ENCODE peak calls at places on chromosomes 3 and 15, in five cellular contexts. One of them, this sample, is unnamed.
A peak's percentile ranks its signal among the peaks of the same experiment; 100 is the strongest.

GRCh38 chr15:45110256-45110820 is 3.6 kb downstream of the DUOX2 start:
- DNase-seq in hepatocyte: no peak
- DNase-seq in IMR-90: no peak
- DNase-seq in breast epithelium: no peak
- DNase-seq in HFFc6: no peak
- DNase-seq in this sample: no peak

GRCh38 chr3:30332196-30333021 is 274.0 kb upstream of the TGFBR2 start:
- DNase-seq in HFFc6: no peak
- DNase-seq in breast epithelium: no peak
- DNase-seq in hepatocyte: no peak
- DNase-seq in IMR-90: no peak
- DNase-seq in this sample: no peak

GRCh38 chr15:73985101-73985873 is 6.8 kb downstream of the STOML1 start:
- DNase-seq in breast epithelium: no peak
- DNase-seq in hepatocyte: no peak
- DNase-seq in IMR-90: peak; percentile 83
- DNase-seq in HFFc6: no peak
- DNase-seq in this sample: no peak

GRCh38 chr3:143972155-143972494 is 502 bp downstream of the DIPK2A start:
- DNase-seq in IMR-90: no peak
- DNase-seq in breast epithelium: no peak
- DNase-seq in HFFc6: no peak
- DNase-seq in hepatocyte: no peak
- DNase-seq in this sample: peak; percentile 26

GRCh38 chr3:47705391-47705790 is 76.3 kb downstream of the SMARCC1 start:
- DNase-seq in hepatocyte: no peak
- DNase-seq in breast epithelium: no peak
- DNase-seq in IMR-90: no peak
- DNase-seq in HFFc6: no peak
- DNase-seq in this sample: no peak

GRCh38 chr15:70582143-70582945 is 181.0 kb downstream of the UACA start:
- DNase-seq in hepatocyte: no peak
- DNase-seq in breast epithelium: no peak
- DNase-seq in HFFc6: peak; percentile 41
- DNase-seq in IMR-90: peak; percentile 82
- DNase-seq in this sample: no peak

GRCh38 chr3:86990171-86990733 is 697 bp downstream of the VGLL3 start:
- DNase-seq in breast epithelium: no peak
- DNase-seq in hepatocyte: peak; percentile 84
- DNase-seq in IMR-90: peak; percentile 26
- DNase-seq in HFFc6: peak; percentile 27
- DNase-seq in this sample: no peak

GRCh38 chr15:66721501-66721937 is 19.5 kb downstream of the SMAD6 start:
- DNase-seq in hepatocyte: peak; percentile 46
- DNase-seq in HFFc6: no peak
- DNase-seq in breast epithelium: no peak
- DNase-seq in IMR-90: peak; percentile 30
- DNase-seq in this sample: no peak

GRCh38 chr15:80856400-80856799 is 77.2 kb downstream of the CEMIP start:
- DNase-seq in breast epithelium: no peak
- DNase-seq in IMR-90: no peak
- DNase-seq in HFFc6: no peak
- DNase-seq in hepatocyte: no peak
- DNase-seq in this sample: no peak

GRCh38 chr3:64411101-64411500 is 185.8 kb upstream of the PRICKLE2 start:
- DNase-seq in hepatocyte: no peak
- DNase-seq in HFFc6: no peak
- DNase-seq in IMR-90: no peak
- DNase-seq in breast epithelium: no peak
- DNase-seq in this sample: no peak

GRCh38 chr15:77414781-77415442 is 5.0 kb downstream of the PEAK1 start:
- DNase-seq in breast epithelium: no peak
- DNase-seq in IMR-90: no peak
- DNase-seq in HFFc6: no peak
- DNase-seq in hepatocyte: no peak
- DNase-seq in this sample: no peak

GRCh38 chr15:43408789-43409188 is 37.9 kb downstream of the TUBGCP4 start:
- DNase-seq in breast epithelium: no peak
- DNase-seq in IMR-90: no peak
- DNase-seq in hepatocyte: no peak
- DNase-seq in HFFc6: no peak
- DNase-seq in this sample: no peak

GRCh38 chr15:39907216-39907615 is 12.8 kb downstream of the GPR176 start:
- DNase-seq in breast epithelium: no peak
- DNase-seq in IMR-90: no peak
- DNase-seq in HFFc6: no peak
- DNase-seq in hepatocyte: no peak
- DNase-seq in this sample: no peak

GRCh38 chr3:132134611-132135010 is 99.8 kb upstream of the CPNE4 start:
- DNase-seq in IMR-90: peak; percentile 95
- DNase-seq in breast epithelium: no peak
- DNase-seq in hepatocyte: no peak
- DNase-seq in HFFc6: peak; percentile 66
- DNase-seq in this sample: no peak

GRCh38 chr3:9911863-9912262 is 5.0 kb upstream of the IL17RC start:
- DNase-seq in IMR-90: no peak
- DNase-seq in breast epithelium: no peak
- DNase-seq in HFFc6: no peak
- DNase-seq in hepatocyte: no peak
- DNase-seq in this sample: no peak

GRCh38 chr15:58065011-58065444 is 483 bp downstream of the ALDH1A2 start:
- DNase-seq in HFFc6: no peak
- DNase-seq in IMR-90: no peak
- DNase-seq in breast epithelium: no peak
- DNase-seq in hepatocyte: peak; percentile 23
- DNase-seq in this sample: no peak

GRCh38 chr3:43794776-43795175 is 104.0 kb downstream of the ABHD5 start:
- DNase-seq in HFFc6: peak; percentile 78
- DNase-seq in breast epithelium: no peak
- DNase-seq in hepatocyte: no peak
- DNase-seq in IMR-90: peak; percentile 60
- DNase-seq in this sample: no peak

GRCh38 chr3:107899996-107900651 is 190.7 kb downstream of the CD47 start:
- DNase-seq in hepatocyte: no peak
- DNase-seq in IMR-90: peak; percentile 54
- DNase-seq in breast epithelium: no peak
- DNase-seq in HFFc6: no peak
- DNase-seq in this sample: no peak

GRCh38 chr3:177471733-177472480 is 274.6 kb upstream of the TBL1XR1 start:
- DNase-seq in hepatocyte: no peak
- DNase-seq in breast epithelium: no peak
- DNase-seq in HFFc6: no peak
- DNase-seq in IMR-90: no peak
- DNase-seq in this sample: no peak

GRCh38 chr15:99443056-99443756 is 122.6 kb upstream of the MEF2A start:
- DNase-seq in hepatocyte: no peak
- DNase-seq in IMR-90: no peak
- DNase-seq in breast epithelium: peak; percentile 16
- DNase-seq in HFFc6: no peak
- DNase-seq in this sample: no peak

GRCh38 chr3:197811343-197811742 is 20.3 kb downstream of the LRCH3 start:
- DNase-seq in hepatocyte: no peak
- DNase-seq in IMR-90: peak; percentile 94
- DNase-seq in breast epithelium: peak; percentile 76
- DNase-seq in HFFc6: peak; percentile 93
- DNase-seq in this sample: peak; percentile 94

GRCh38 chr3:187456268-187456667 is 88.1 kb downstream of the RTP4 start:
- DNase-seq in hepatocyte: peak; percentile 34
- DNase-seq in breast epithelium: peak; percentile 50
- DNase-seq in HFFc6: no peak
- DNase-seq in IMR-90: no peak
- DNase-seq in this sample: no peak

GRCh38 chr3:151434151-151434890 is 26.5 kb downstream of the IGSF10 start:
- DNase-seq in HFFc6: peak; percentile 95
- DNase-seq in breast epithelium: no peak
- DNase-seq in IMR-90: peak; percentile 94
- DNase-seq in hepatocyte: peak; percentile 13
- DNase-seq in this sample: no peak

GRCh38 chr15:85154061-85154460 is 172.4 kb downstream of the PDE8A start:
- DNase-seq in HFFc6: no peak
- DNase-seq in IMR-90: no peak
- DNase-seq in breast epithelium: no peak
- DNase-seq in hepatocyte: peak; percentile 28
- DNase-seq in this sample: no peak

GRCh38 chr3:155853214-155854146 is 747 bp downstream of the SLC33A1 start:
- DNase-seq in breast epithelium: no peak
- DNase-seq in HFFc6: no peak
- DNase-seq in hepatocyte: peak; percentile 54
- DNase-seq in IMR-90: peak; percentile 7
- DNase-seq in this sample: no peak

GRCh38 chr3:172244011-172244410 is 204.2 kb downstream of the GHSR start:
- DNase-seq in HFFc6: peak; percentile 75
- DNase-seq in breast epithelium: no peak
- DNase-seq in IMR-90: peak; percentile 62
- DNase-seq in hepatocyte: no peak
- DNase-seq in this sample: no peak

GRCh38 chr3:16898595-16899395 is 14.0 kb downstream of the PLCL2 start:
- DNase-seq in IMR-90: no peak
- DNase-seq in HFFc6: no peak
- DNase-seq in hepatocyte: no peak
- DNase-seq in breast epithelium: no peak
- DNase-seq in this sample: no peak

GRCh38 chr15:94300612-94301011 is 69.3 kb downstream of the MCTP2 start:
- DNase-seq in breast epithelium: no peak
- DNase-seq in hepatocyte: no peak
- DNase-seq in HFFc6: no peak
- DNase-seq in IMR-90: no peak
- DNase-seq in this sample: no peak

GRCh38 chr3:155560594-155560993 is 184.3 kb downstream of the PLCH1 start:
- DNase-seq in IMR-90: no peak
- DNase-seq in HFFc6: no peak
- DNase-seq in breast epithelium: no peak
- DNase-seq in hepatocyte: peak; percentile 11
- DNase-seq in this sample: no peak

GRCh38 chr3:143826296-143826695 is 22.0 kb downstream of the SLC9A9 start:
- DNase-seq in breast epithelium: no peak
- DNase-seq in IMR-90: no peak
- DNase-seq in HFFc6: no peak
- DNase-seq in hepatocyte: no peak
- DNase-seq in this sample: no peak

GRCh38 chr3:114332342-114333179 is 38.7 kb downstream of the TIGIT start:
- DNase-seq in HFFc6: no peak
- DNase-seq in hepatocyte: no peak
- DNase-seq in IMR-90: no peak
- DNase-seq in breast epithelium: no peak
- DNase-seq in this sample: no peak

GRCh38 chr3:171685116-171685895 is 125.0 kb downstream of the PLD1 start:
- DNase-seq in hepatocyte: no peak
- DNase-seq in IMR-90: peak; percentile 42
- DNase-seq in breast epithelium: no peak
- DNase-seq in HFFc6: no peak
- DNase-seq in this sample: no peak

GRCh38 chr15:39801641-39802309 is 19.1 kb upstream of the FSIP1 start:
- DNase-seq in HFFc6: no peak
- DNase-seq in IMR-90: no peak
- DNase-seq in breast epithelium: no peak
- DNase-seq in hepatocyte: peak; percentile 30
- DNase-seq in this sample: no peak

GRCh38 chr15:92638291-92638708 is 17.3 kb downstream of the FAM174B start:
- DNase-seq in HFFc6: no peak
- DNase-seq in breast epithelium: peak; percentile 51
- DNase-seq in hepatocyte: peak; percentile 73
- DNase-seq in IMR-90: peak; percentile 20
- DNase-seq in this sample: no peak

GRCh38 chr15:99416191-99417188 is 149.3 kb upstream of the MEF2A start:
- DNase-seq in hepatocyte: no peak
- DNase-seq in breast epithelium: no peak
- DNase-seq in HFFc6: no peak
- DNase-seq in IMR-90: no peak
- DNase-seq in this sample: no peak

GRCh38 chr15:47374222-47374621 is 343.1 kb upstream of the SEMA6D start:
- DNase-seq in IMR-90: peak; percentile 42
- DNase-seq in HFFc6: peak; percentile 34
- DNase-seq in breast epithelium: no peak
- DNase-seq in hepatocyte: no peak
- DNase-seq in this sample: no peak

GRCh38 chr3:147616998-147617619 is 207.9 kb downstream of the ZIC1 start:
- DNase-seq in breast epithelium: no peak
- DNase-seq in HFFc6: peak; percentile 21
- DNase-seq in IMR-90: peak; percentile 12
- DNase-seq in hepatocyte: peak; percentile 24
- DNase-seq in this sample: no peak
- TF ChIP-seq CTCF in breast epithelium: no peak
- TF ChIP-seq CTCF in HFFc6: peak; percentile 84
- TF ChIP-seq CTCF in IMR-90: peak; percentile 52
- TF ChIP-seq CTCF in hepatocyte: peak; percentile 49
- TF ChIP-seq CTCF in this sample: no peak

GRCh38 chr3:192862408-192863385 is 55.0 kb downstream of the MB21D2 start:
- DNase-seq in IMR-90: peak; percentile 17
- DNase-seq in HFFc6: no peak
- DNase-seq in breast epithelium: no peak
- DNase-seq in hepatocyte: no peak
- DNase-seq in this sample: no peak
- TF ChIP-seq CTCF in IMR-90: no peak
- TF ChIP-seq CTCF in HFFc6: no peak
- TF ChIP-seq CTCF in breast epithelium: no peak
- TF ChIP-seq CTCF in hepatocyte: no peak
- TF ChIP-seq CTCF in this sample: no peak

GRCh38 chr3:123941150-123941941 is 19.7 kb downstream of the CCDC14 start:
- DNase-seq in IMR-90: no peak
- DNase-seq in HFFc6: peak; percentile 16
- DNase-seq in breast epithelium: no peak
- DNase-seq in hepatocyte: no peak
- DNase-seq in this sample: no peak
- TF ChIP-seq CTCF in IMR-90: peak; percentile 37
- TF ChIP-seq CTCF in HFFc6: peak; percentile 72
- TF ChIP-seq CTCF in breast epithelium: peak; percentile 23
- TF ChIP-seq CTCF in hepatocyte: peak; percentile 35
- TF ChIP-seq CTCF in this sample: no peak

GRCh38 chr3:70120360-70120966 is 120.9 kb downstream of the SAMMSON start:
- DNase-seq in HFFc6: peak; percentile 25
- DNase-seq in breast epithelium: no peak
- DNase-seq in IMR-90: peak; percentile 52
- DNase-seq in hepatocyte: peak; percentile 78
- DNase-seq in this sample: peak; percentile 54
- TF ChIP-seq CTCF in HFFc6: peak; percentile 79
- TF ChIP-seq CTCF in breast epithelium: peak; percentile 31
- TF ChIP-seq CTCF in IMR-90: peak; percentile 54
- TF ChIP-seq CTCF in hepatocyte: peak; percentile 43
- TF ChIP-seq CTCF in this sample: no peak

This sample was measured in omental fat pad.